ENCODE peak calls at places on chromosomes 1 and 21, in six cellular contexts. One of them, this sample, is unnamed.

GRCh38 chr1:65844990-65845757 is 52.5 kb downstream of the PDE4B start:
- ATAC-seq in K562: no peak
- ATAC-seq in Panc1: no peak
- ATAC-seq in natural killer cell: no peak
- ATAC-seq in pancreas: no peak
- ATAC-seq in upper lobe of right lung: peak
- ATAC-seq in this sample: no peak

GRCh38 chr1:39294531-39294930 is 90.0 kb downstream of the MACF1 start:
- ATAC-seq in K562: no peak
- ATAC-seq in Panc1: no peak
- ATAC-seq in natural killer cell: no peak
- ATAC-seq in pancreas: peak
- ATAC-seq in upper lobe of right lung: no peak
- ATAC-seq in this sample: no peak

GRCh38 chr1:200535605-200536004 is 84.9 kb downstream of the KIF14 start:
- ATAC-seq in K562: peak
- ATAC-seq in Panc1: peak
- ATAC-seq in natural killer cell: no peak
- ATAC-seq in pancreas: peak
- ATAC-seq in upper lobe of right lung: peak
- ATAC-seq in this sample: no peak

GRCh38 chr1:35499230-35499629 is 58.0 kb downstream of the KIAA0319L start:
- ATAC-seq in K562: peak
- ATAC-seq in Panc1: no peak
- ATAC-seq in natural killer cell: no peak
- ATAC-seq in pancreas: no peak
- ATAC-seq in upper lobe of right lung: no peak
- ATAC-seq in this sample: no peak

GRCh38 chr1:160351629-160352028 is 8.4 kb downstream of the NCSTN start:
- ATAC-seq in K562: no peak
- ATAC-seq in Panc1: no peak
- ATAC-seq in natural killer cell: no peak
- ATAC-seq in pancreas: no peak
- ATAC-seq in upper lobe of right lung: no peak
- ATAC-seq in this sample: no peak

GRCh38 chr1:226158457-226158856 is 28.1 kb downstream of the ACBD3 start:
- ATAC-seq in K562: no peak
- ATAC-seq in Panc1: no peak
- ATAC-seq in natural killer cell: no peak
- ATAC-seq in pancreas: no peak
- ATAC-seq in upper lobe of right lung: no peak
- ATAC-seq in this sample: no peak

GRCh38 chr1:78688701-78689100 is 39.1 kb downstream of the IFI44 start:
- ATAC-seq in K562: no peak
- ATAC-seq in Panc1: no peak
- ATAC-seq in natural killer cell: no peak
- ATAC-seq in pancreas: no peak
- ATAC-seq in upper lobe of right lung: no peak
- ATAC-seq in this sample: no peak

GRCh38 chr1:157089789-157090188 is 9.8 kb downstream of the ETV3L start:
- ATAC-seq in K562: peak
- ATAC-seq in Panc1: peak
- ATAC-seq in natural killer cell: no peak
- ATAC-seq in pancreas: peak
- ATAC-seq in upper lobe of right lung: peak
- ATAC-seq in this sample: no peak

GRCh38 chr21:41418956-41419680 is 6.9 kb upstream of the MX1 start:
- ATAC-seq in K562: no peak
- ATAC-seq in Panc1: no peak
- ATAC-seq in natural killer cell: no peak
- ATAC-seq in pancreas: no peak
- ATAC-seq in upper lobe of right lung: no peak
- ATAC-seq in this sample: no peak

GRCh38 chr1:221827307-221827642 is 85.4 kb upstream of the DUSP10 start:
- ATAC-seq in K562: no peak
- ATAC-seq in Panc1: no peak
- ATAC-seq in natural killer cell: no peak
- ATAC-seq in pancreas: no peak
- ATAC-seq in upper lobe of right lung: no peak
- ATAC-seq in this sample: no peak

GRCh38 chr1:220787069-220787614 is 429 bp downstream of the MTARC1 start:
- ATAC-seq in K562: no peak
- ATAC-seq in Panc1: peak
- ATAC-seq in natural killer cell: no peak
- ATAC-seq in pancreas: peak
- ATAC-seq in upper lobe of right lung: peak
- ATAC-seq in this sample: peak

GRCh38 chr1:153906396-153906795 is 16.4 kb downstream of the GATAD2B start:
- ATAC-seq in K562: no peak
- ATAC-seq in Panc1: no peak
- ATAC-seq in natural killer cell: no peak
- ATAC-seq in pancreas: no peak
- ATAC-seq in upper lobe of right lung: no peak
- ATAC-seq in this sample: no peak

GRCh38 chr1:37776946-37777516 is 12.1 kb upstream of the EPHA10 start:
- ATAC-seq in K562: peak
- ATAC-seq in Panc1: peak
- ATAC-seq in natural killer cell: no peak
- ATAC-seq in pancreas: no peak
- ATAC-seq in upper lobe of right lung: no peak
- ATAC-seq in this sample: no peak

GRCh38 chr1:170866646-170867045 is 68.7 kb upstream of the MROH9 start:
- ATAC-seq in K562: no peak
- ATAC-seq in Panc1: no peak
- ATAC-seq in natural killer cell: no peak
- ATAC-seq in pancreas: no peak
- ATAC-seq in upper lobe of right lung: no peak
- ATAC-seq in this sample: no peak

GRCh38 chr1:63804829-63805484 is 31.1 kb downstream of the ROR1 start:
- ATAC-seq in K562: no peak
- ATAC-seq in Panc1: peak
- ATAC-seq in natural killer cell: no peak
- ATAC-seq in pancreas: no peak
- ATAC-seq in upper lobe of right lung: no peak
- ATAC-seq in this sample: no peak

GRCh38 chr1:156676450-156676819 is 772 bp downstream of the NES start:
- ATAC-seq in K562: no peak
- ATAC-seq in Panc1: peak
- ATAC-seq in natural killer cell: no peak
- ATAC-seq in pancreas: peak
- ATAC-seq in upper lobe of right lung: peak
- ATAC-seq in this sample: no peak

GRCh38 chr1:6105218-6105679 is 59.6 kb downstream of the KCNAB2 start:
- ATAC-seq in K562: no peak
- ATAC-seq in Panc1: no peak
- ATAC-seq in natural killer cell: no peak
- ATAC-seq in pancreas: no peak
- ATAC-seq in upper lobe of right lung: no peak
- ATAC-seq in this sample: no peak
- TF ChIP-seq CTCF in K562: no peak
- TF ChIP-seq CTCF in Panc1: peak
- TF ChIP-seq CTCF in natural killer cell: no peak
- TF ChIP-seq CTCF in pancreas: no peak
- TF ChIP-seq CTCF in upper lobe of right lung: no peak
- TF ChIP-seq CTCF in this sample: no peak

DNA sequence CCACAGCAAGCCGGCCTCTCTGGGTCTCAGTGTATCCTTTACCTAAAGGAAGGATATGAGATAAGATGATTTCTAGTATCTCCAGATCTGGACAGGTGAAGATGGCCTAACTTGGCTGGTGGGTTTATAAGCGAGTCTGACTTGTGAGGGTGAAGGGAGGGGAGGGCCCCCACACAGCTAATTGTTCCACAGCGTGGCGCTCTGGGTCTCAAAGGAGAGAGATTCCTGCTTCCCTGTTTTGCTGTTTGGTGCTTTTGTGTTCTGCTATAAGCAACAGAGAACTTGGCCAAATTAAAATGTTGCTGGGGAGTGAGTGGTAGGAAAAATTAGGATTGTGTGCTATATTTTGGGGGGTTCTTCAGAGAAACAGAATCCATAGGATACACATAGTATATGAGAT is 28.9 kb upstream of the NLRP3 start:
- ATAC-seq in K562: no peak
- ATAC-seq in Panc1: no peak
- ATAC-seq in natural killer cell: no peak
- ATAC-seq in pancreas: no peak
- ATAC-seq in upper lobe of right lung: no peak
- ATAC-seq in this sample: no peak
- TF ChIP-seq CTCF in K562: peak
- TF ChIP-seq CTCF in Panc1: no peak
- TF ChIP-seq CTCF in natural killer cell: no peak
- TF ChIP-seq CTCF in pancreas: no peak
- TF ChIP-seq CTCF in upper lobe of right lung: no peak
- TF ChIP-seq CTCF in this sample: no peak

GRCh38 chr1:31214316-31215082 is 25.2 kb downstream of the NKAIN1 start:
- ATAC-seq in K562: peak
- ATAC-seq in Panc1: peak
- ATAC-seq in natural killer cell: no peak
- ATAC-seq in pancreas: no peak
- ATAC-seq in upper lobe of right lung: no peak
- ATAC-seq in this sample: no peak
- TF ChIP-seq CTCF in K562: peak
- TF ChIP-seq CTCF in Panc1: no peak
- TF ChIP-seq CTCF in natural killer cell: no peak
- TF ChIP-seq CTCF in pancreas: no peak
- TF ChIP-seq CTCF in upper lobe of right lung: no peak
- TF ChIP-seq CTCF in this sample: no peak

GRCh38 chr1:82160036-82160435 is 359.3 kb downstream of the ADGRL2 start:
- ATAC-seq in K562: no peak
- ATAC-seq in Panc1: no peak
- ATAC-seq in natural killer cell: no peak
- ATAC-seq in pancreas: no peak
- ATAC-seq in upper lobe of right lung: peak
- ATAC-seq in this sample: no peak

GRCh38 chr1:82160903-82161302 is 360.2 kb downstream of the ADGRL2 start:
- ATAC-seq in K562: no peak
- ATAC-seq in Panc1: no peak
- ATAC-seq in natural killer cell: no peak
- ATAC-seq in pancreas: no peak
- ATAC-seq in upper lobe of right lung: peak
- ATAC-seq in this sample: no peak

GRCh38 chr1:82162526-82163420 is 362.0 kb downstream of the ADGRL2 start:
- ATAC-seq in K562: no peak
- ATAC-seq in Panc1: no peak
- ATAC-seq in natural killer cell: no peak
- ATAC-seq in pancreas: peak
- ATAC-seq in upper lobe of right lung: peak
- ATAC-seq in this sample: no peak

GRCh38 chr1:82161651-82162238 is 361.0 kb downstream of the ADGRL2 start:
- ATAC-seq in K562: no peak
- ATAC-seq in Panc1: no peak
- ATAC-seq in natural killer cell: peak
- ATAC-seq in pancreas: peak
- ATAC-seq in upper lobe of right lung: peak
- ATAC-seq in this sample: no peak

GRCh38 chr1:82165304-82165703 is 364.6 kb downstream of the ADGRL2 start:
- ATAC-seq in K562: no peak
- ATAC-seq in Panc1: no peak
- ATAC-seq in natural killer cell: no peak
- ATAC-seq in pancreas: no peak
- ATAC-seq in upper lobe of right lung: no peak
- ATAC-seq in this sample: no peak
- TF ChIP-seq CTCF in K562: no peak
- TF ChIP-seq CTCF in Panc1: no peak
- TF ChIP-seq CTCF in natural killer cell: no peak
- TF ChIP-seq CTCF in pancreas: no peak
- TF ChIP-seq CTCF in upper lobe of right lung: no peak
- TF ChIP-seq CTCF in this sample: no peak

DNA sequence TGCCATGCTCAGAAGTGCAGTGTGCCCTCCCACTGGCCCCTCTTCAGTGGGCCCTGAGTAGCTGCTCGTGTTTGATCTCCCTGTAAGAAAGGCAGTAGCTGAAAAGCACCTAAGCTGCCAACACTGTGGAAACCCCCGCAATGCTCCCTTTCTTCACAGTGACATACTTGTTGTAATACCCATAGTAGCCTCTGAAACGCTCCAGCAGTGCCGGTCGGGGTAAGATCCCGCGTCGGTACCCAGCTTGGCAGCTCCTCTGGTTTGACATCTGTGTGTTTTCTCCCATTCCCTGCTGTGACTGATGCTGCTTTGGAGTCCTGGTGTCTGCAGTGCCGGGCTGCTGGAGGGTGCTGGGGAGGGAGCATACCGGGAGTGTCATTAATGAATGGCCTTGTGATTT is 3.6 kb downstream of the CHAF1B start:
- ATAC-seq in K562: no peak
- ATAC-seq in Panc1: no peak
- ATAC-seq in natural killer cell: no peak
- ATAC-seq in pancreas: peak
- ATAC-seq in upper lobe of right lung: peak
- ATAC-seq in this sample: no peak
- TF ChIP-seq CTCF in K562: no peak
- TF ChIP-seq CTCF in Panc1: no peak
- TF ChIP-seq CTCF in natural killer cell: no peak
- TF ChIP-seq CTCF in pancreas: no peak
- TF ChIP-seq CTCF in upper lobe of right lung: peak
- TF ChIP-seq CTCF in this sample: no peak

GRCh38 chr1:71592646-71593274 is 511.9 kb upstream of the ZRANB2 start:
- ATAC-seq in K562: no peak
- ATAC-seq in Panc1: no peak
- ATAC-seq in natural killer cell: no peak
- ATAC-seq in pancreas: no peak
- ATAC-seq in upper lobe of right lung: no peak
- ATAC-seq in this sample: no peak

GRCh38 chr1:71586030-71586429 is 505.2 kb upstream of the ZRANB2 start:
- ATAC-seq in K562: no peak
- ATAC-seq in Panc1: no peak
- ATAC-seq in natural killer cell: no peak
- ATAC-seq in pancreas: no peak
- ATAC-seq in upper lobe of right lung: no peak
- ATAC-seq in this sample: no peak

GRCh38 chr1:71589005-71589404 is 508.2 kb upstream of the ZRANB2 start:
- ATAC-seq in K562: no peak
- ATAC-seq in Panc1: no peak
- ATAC-seq in natural killer cell: no peak
- ATAC-seq in pancreas: no peak
- ATAC-seq in upper lobe of right lung: no peak
- ATAC-seq in this sample: no peak

GRCh38 chr1:71582673-71583072 is 501.8 kb upstream of the ZRANB2 start:
- ATAC-seq in K562: no peak
- ATAC-seq in Panc1: no peak
- ATAC-seq in natural killer cell: no peak
- ATAC-seq in pancreas: no peak
- ATAC-seq in upper lobe of right lung: no peak
- ATAC-seq in this sample: no peak

GRCh38 chr1:71587961-71588360 is 507.1 kb upstream of the ZRANB2 start:
- ATAC-seq in K562: no peak
- ATAC-seq in Panc1: no peak
- ATAC-seq in natural killer cell: no peak
- ATAC-seq in pancreas: peak
- ATAC-seq in upper lobe of right lung: no peak
- ATAC-seq in this sample: no peak
- TF ChIP-seq CTCF in K562: no peak
- TF ChIP-seq CTCF in Panc1: peak
- TF ChIP-seq CTCF in natural killer cell: no peak
- TF ChIP-seq CTCF in pancreas: peak
- TF ChIP-seq CTCF in upper lobe of right lung: peak
- TF ChIP-seq CTCF in this sample: no peak